ENCODE peak calls at places on chromosomes 13 and 19, in nine cellular contexts. H is mucosa of descending colon, U is psoas muscle, Z is suprapubic skin, I is pancreas, S is upper lobe of right lung, L is BE2C, A is upper lobe of left lung, M is keratinocyte. T is an unnamed sample. For H3K36me3, the result is how much of the 10 kb centered on the place peaks cover.

GRCh38 chr19:40560092-40560507 is 16.6 kb upstream of the SHKBP1 start:
- DNase-seq in U (no peak), I (no peak), Z (no peak), A (no peak), H (no peak), S (no peak), L (no peak), M (no peak), T (no peak)

GRCh38 chr19:58559275-58560006 is 1.0 kb upstream of the UBE2M start:
- DNase-seq in U (peak), H (peak), L (peak), A (peak), M (no peak), Z (peak), S (peak), I (peak), T (peak)

GRCh38 chr19:54612428-54612827 is 17.9 kb upstream of the LILRB1 start:
- DNase-seq in A (no peak), Z (no peak), I (no peak), L (no peak), H (no peak), U (no peak), M (no peak), S (no peak), T (no peak)

GRCh38 chr13:30792257-30793000 is 57.1 kb downstream of the ALOX5AP start:
- DNase-seq in S (peak), L (peak), H (peak), I (peak), M (peak), A (peak), Z (no peak), U (peak), T (peak)

GRCh38 chr13:109485136-109485794 is 301.1 kb downstream of the IRS2 start:
- DNase-seq in I (no peak), S (no peak), M (no peak), H (peak), U (no peak), A (no peak), L (no peak), Z (no peak), T (no peak)

GRCh38 chr13:27928353-27928804 is 8.6 kb downstream of the PDX1 start:
- DNase-seq in A (no peak), S (no peak), U (no peak), L (no peak), Z (no peak), H (no peak), M (no peak), I (peak), T (no peak)

GRCh38 chr13:39025433-39025839 is 12.5 kb downstream of the PROSER1 start:
- DNase-seq in A (no peak), M (no peak), S (no peak), U (no peak), L (no peak), H (peak), I (no peak), Z (no peak), T (no peak)

GRCh38 chr13:30125422-30126073 is 181.8 kb downstream of the KATNAL1 start:
- DNase-seq in U (no peak), I (no peak), S (no peak), H (no peak), L (no peak), M (no peak), A (peak), Z (no peak), T (peak)

GRCh38 chr13:98533912-98534311 is 43.0 kb downstream of the STK24 start:
- DNase-seq in S (no peak), U (no peak), I (no peak), Z (no peak), L (no peak), M (no peak), H (no peak), A (no peak), T (no peak)

GRCh38 chr13:114057131-114058050 is 75.0 kb downstream of the RASA3 start:
- DNase-seq in H (no peak), U (no peak), L (no peak), Z (no peak), I (peak), M (no peak), A (no peak), S (no peak), T (no peak)

GRCh38 chr19:3458595-3459284 is 21.6 kb downstream of the SMIM24 start:
- DNase-seq in I (no peak), M (no peak), L (no peak), S (peak), Z (no peak), H (no peak), A (no peak), U (no peak), T (no peak)

GRCh38 chr13:42229287-42229686 is 42.7 kb upstream of the AKAP11 start:
- DNase-seq in L (no peak), M (no peak), S (no peak), A (no peak), Z (no peak), U (no peak), H (no peak), I (no peak), T (no peak)

GRCh38 chr19:10007366-10007765 is 2.9 kb downstream of the COL5A3 start:
- DNase-seq in M (no peak), L (no peak), H (no peak), Z (no peak), U (peak), I (no peak), S (no peak), A (no peak), T (no peak)

GRCh38 chr19:1648156-1648925 is 4.1 kb downstream of the TCF3 start:
- DNase-seq in M (no peak), U (no peak), H (no peak), L (no peak), I (peak), Z (no peak), A (no peak), S (no peak), T (no peak)
- H3K4me3 ChIP-seq in M (no peak), U (no peak), H (no peak), L (no peak), I (no peak), Z (no peak), A (no peak), S (no peak), T (no peak)

GRCh38 chr19:55622242-55622969 is 2.0 kb downstream of the ZNF784 start:
- DNase-seq in Z (no peak), H (no peak), L (no peak), A (no peak), M (no peak), S (peak), U (no peak), I (no peak), T (no peak)

GRCh38 chr19:55624109-55625003 is at the start of gene ZNF784:
- DNase-seq in L (peak), S (peak), H (peak), I (peak), U (peak), Z (peak), M (peak), A (peak), T (no peak)

GRCh38 chr19:55626350-55626749 is 2.0 kb upstream of the ZNF784 start:
- DNase-seq in L (no peak), S (no peak), Z (no peak), H (peak), M (no peak), A (no peak), U (no peak), I (no peak), T (no peak)

GRCh38 chr19:55623130-55623868 is 1.1 kb downstream of the ZNF784 start:
- DNase-seq in S (no peak), M (no peak), I (peak), U (no peak), L (no peak), H (no peak), A (no peak), Z (no peak), T (no peak)

DNA sequence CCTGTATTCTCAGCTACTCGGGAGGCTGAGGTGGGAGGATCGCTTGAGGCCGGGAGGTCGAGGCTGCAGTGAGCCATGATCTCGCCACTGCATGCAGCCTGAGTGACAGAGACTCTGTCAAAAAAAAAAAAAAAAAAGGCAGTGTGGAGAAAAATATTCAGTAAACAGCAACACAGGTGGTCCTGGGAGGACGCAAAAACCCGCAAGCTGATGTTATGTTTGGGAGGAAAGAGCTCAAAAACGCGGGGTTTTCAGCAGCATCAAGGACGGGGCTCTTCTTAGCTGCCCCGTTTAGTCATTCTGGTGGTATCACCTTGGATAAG is 599 bp upstream of the ZNF784 start:
- DNase-seq in S (no peak), I (no peak), U (no peak), A (no peak), M (no peak), H (no peak), L (no peak), Z (no peak), T (no peak)
- TF ChIP-seq CTCF in S (no peak), I (no peak), U (no peak), A (no peak), M (no peak), H (no peak), L (no peak), Z (no peak), T (no peak)

DNA sequence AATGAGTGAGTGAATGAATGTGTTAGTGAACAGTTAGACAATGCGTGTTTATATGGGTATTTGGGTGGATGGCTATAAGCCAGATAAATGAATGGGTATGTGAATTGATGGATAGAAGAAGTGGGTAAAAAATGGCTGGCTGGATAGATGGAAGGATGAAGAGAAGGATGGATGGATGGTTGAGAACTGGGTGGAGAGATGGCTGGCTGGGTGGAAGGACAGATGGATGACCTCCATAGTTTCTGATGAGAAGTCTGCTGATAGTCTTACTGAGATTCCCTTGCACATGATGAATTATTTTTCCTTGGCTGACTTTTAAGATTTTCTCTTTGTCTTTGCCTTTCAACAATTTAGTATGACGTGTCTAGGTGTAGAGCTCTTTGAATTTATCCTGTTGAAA is 57.4 kb downstream of the RYR1 start:
- DNase-seq in Z (no peak), I (no peak), M (no peak), U (no peak), H (no peak), A (no peak), L (no peak), S (no peak), T (no peak)
- H3K36me3 ChIP-seq in Z (under half), I (under half), M (under half), U (under half), H (under half), A (under half), L (under half), S (under half), T (under half)

GRCh38 chr13:50529154-50529882 is 314.2 kb downstream of the DLEU7 start:
- DNase-seq in L (peak), I (peak), M (peak), H (peak), Z (peak), S (peak), U (peak), A (peak), T (no peak)
- H3K4me3 ChIP-seq in L (peak), I (no peak), M (no peak), H (no peak), Z (peak), S (peak), U (peak), A (no peak), T (no peak)

GRCh38 chr19:50008532-50008931 is 16.6 kb downstream of the VRK3 start:
- DNase-seq in U (no peak), S (no peak), A (no peak), Z (no peak), I (no peak), M (no peak), H (peak), L (peak), T (no peak)
- TF ChIP-seq CTCF in U (no peak), S (no peak), A (no peak), Z (no peak), I (no peak), M (peak), H (no peak), L (peak), T (no peak)

GRCh38 chr19:47353307-47353712 is 4.2 kb downstream of the DHX34 start:
- DNase-seq in H (peak), M (no peak), I (peak), L (peak), A (no peak), U (no peak), Z (no peak), S (no peak), T (no peak)
- H3K36me3 ChIP-seq in H (under half), M (half or more), I (under half), L (half or more), A (half or more), U (under half), Z (half or more), S (half or more), T (under half)

DNA sequence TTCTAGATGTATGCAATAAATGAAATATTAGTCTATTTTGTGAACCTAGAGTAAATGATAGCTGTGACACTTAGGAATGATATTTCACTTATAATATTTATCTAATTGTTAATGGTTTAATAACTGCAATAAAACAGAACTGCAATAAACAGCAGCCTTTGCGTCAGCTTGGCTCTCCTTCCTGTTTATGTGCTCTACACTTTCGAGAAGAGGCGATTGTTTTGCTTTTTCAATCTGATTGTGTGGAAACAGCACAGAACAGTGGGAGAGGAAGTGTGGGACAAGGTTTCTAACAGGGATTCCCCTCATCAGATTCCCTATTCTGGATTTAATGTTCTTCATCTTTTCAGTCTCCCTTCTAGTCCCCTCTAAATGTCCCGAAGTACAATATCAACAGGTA is 17.3 kb upstream of the TRPC4 start:
- DNase-seq in U (no peak), L (no peak), I (no peak), S (no peak), Z (no peak), A (no peak), M (no peak), H (no peak), T (no peak)
- H3K4me3 ChIP-seq in U (no peak), L (no peak), I (no peak), S (no peak), Z (no peak), A (no peak), M (no peak), H (no peak), T (no peak)